ENCODE peak calls at places on chromosomes 12 and 14, in nine cellular contexts. One of them, this sample, is unnamed.
A peak's percentile ranks its signal among the peaks of the same experiment; 100 is the strongest.

GRCh38 chr14:25121342-25122129 is 71.6 kb upstream of the STXBP6 start:
- DNase-seq in breast epithelium: no peak
- DNase-seq in heart left ventricle: no peak
- DNase-seq in GM06990: no peak
- DNase-seq in GM20000: no peak
- DNase-seq in fibroblast of pulmonary artery: peak; percentile 87
- DNase-seq in heart right ventricle: no peak
- DNase-seq in endothelial cell of umbilical vein: no peak
- DNase-seq in astrocyte of the spinal cord: peak; percentile 63
- DNase-seq in this sample: peak; percentile 88

GRCh38 chr14:25953532-25954144 is 644.2 kb downstream of the NOVA1 start:
- DNase-seq in GM06990: no peak
- DNase-seq in breast epithelium: peak; percentile 41
- DNase-seq in fibroblast of pulmonary artery: peak; percentile 81
- DNase-seq in GM20000: no peak
- DNase-seq in heart right ventricle: no peak
- DNase-seq in astrocyte of the spinal cord: peak; percentile 87
- DNase-seq in endothelial cell of umbilical vein: peak; percentile 91
- DNase-seq in heart left ventricle: no peak
- DNase-seq in this sample: no peak

GRCh38 chr12:30696943-30697342 is 1.3 kb upstream of the IPO8 start:
- DNase-seq in heart right ventricle: no peak
- DNase-seq in breast epithelium: no peak
- DNase-seq in astrocyte of the spinal cord: no peak
- DNase-seq in fibroblast of pulmonary artery: no peak
- DNase-seq in heart left ventricle: no peak
- DNase-seq in GM06990: no peak
- DNase-seq in GM20000: no peak
- DNase-seq in endothelial cell of umbilical vein: no peak
- DNase-seq in this sample: no peak

GRCh38 chr14:105519946-105520698 is 6.3 kb upstream of the TMEM121 start:
- DNase-seq in GM06990: no peak
- DNase-seq in astrocyte of the spinal cord: no peak
- DNase-seq in GM20000: no peak
- DNase-seq in breast epithelium: no peak
- DNase-seq in heart right ventricle: no peak
- DNase-seq in fibroblast of pulmonary artery: no peak
- DNase-seq in endothelial cell of umbilical vein: no peak
- DNase-seq in heart left ventricle: no peak
- DNase-seq in this sample: no peak

GRCh38 chr12:132419612-132420237 is 70.2 kb upstream of the FBRSL1 start:
- DNase-seq in GM20000: no peak
- DNase-seq in breast epithelium: no peak
- DNase-seq in heart left ventricle: no peak
- DNase-seq in heart right ventricle: no peak
- DNase-seq in astrocyte of the spinal cord: no peak
- DNase-seq in endothelial cell of umbilical vein: no peak
- DNase-seq in GM06990: no peak
- DNase-seq in fibroblast of pulmonary artery: peak; percentile 18
- DNase-seq in this sample: no peak

GRCh38 chr12:59723520-59723919 is 127.7 kb downstream of the SLC16A7 start:
- DNase-seq in heart right ventricle: no peak
- DNase-seq in GM20000: no peak
- DNase-seq in endothelial cell of umbilical vein: no peak
- DNase-seq in astrocyte of the spinal cord: no peak
- DNase-seq in breast epithelium: no peak
- DNase-seq in heart left ventricle: no peak
- DNase-seq in fibroblast of pulmonary artery: no peak
- DNase-seq in GM06990: no peak
- DNase-seq in this sample: no peak

GRCh38 chr14:60723218-60724079 is 702 bp downstream of the SIX4 start:
- DNase-seq in heart right ventricle: peak; percentile 20
- DNase-seq in GM20000: peak; percentile 68
- DNase-seq in fibroblast of pulmonary artery: peak; percentile 55
- DNase-seq in endothelial cell of umbilical vein: peak; percentile 66
- DNase-seq in astrocyte of the spinal cord: peak; percentile 68
- DNase-seq in heart left ventricle: peak; percentile 66
- DNase-seq in breast epithelium: no peak
- DNase-seq in GM06990: peak; percentile 57
- DNase-seq in this sample: peak; percentile 46

GRCh38 chr14:68309631-68310030 is 483.2 kb downstream of the ZFP36L1 start:
- DNase-seq in GM06990: no peak
- DNase-seq in endothelial cell of umbilical vein: peak; percentile 41
- DNase-seq in astrocyte of the spinal cord: peak; percentile 7
- DNase-seq in fibroblast of pulmonary artery: no peak
- DNase-seq in heart left ventricle: no peak
- DNase-seq in heart right ventricle: peak; percentile 38
- DNase-seq in breast epithelium: no peak
- DNase-seq in GM20000: no peak
- DNase-seq in this sample: no peak

GRCh38 chr14:76267322-76268012 is 108.5 kb upstream of the ESRRB start:
- DNase-seq in endothelial cell of umbilical vein: peak; percentile 55
- DNase-seq in GM20000: no peak
- DNase-seq in heart left ventricle: peak; percentile 83
- DNase-seq in heart right ventricle: peak; percentile 55
- DNase-seq in breast epithelium: peak; percentile 35
- DNase-seq in astrocyte of the spinal cord: peak; percentile 39
- DNase-seq in GM06990: no peak
- DNase-seq in fibroblast of pulmonary artery: peak; percentile 46
- DNase-seq in this sample: no peak

GRCh38 chr12:124529595-124530276 is 37.7 kb downstream of the NCOR2 start:
- DNase-seq in astrocyte of the spinal cord: no peak
- DNase-seq in GM06990: no peak
- DNase-seq in breast epithelium: no peak
- DNase-seq in heart left ventricle: no peak
- DNase-seq in fibroblast of pulmonary artery: no peak
- DNase-seq in GM20000: no peak
- DNase-seq in endothelial cell of umbilical vein: no peak
- DNase-seq in heart right ventricle: no peak
- DNase-seq in this sample: no peak

GRCh38 chr12:69935651-69936100 is 110.6 kb downstream of the MYRFL start:
- DNase-seq in astrocyte of the spinal cord: no peak
- DNase-seq in endothelial cell of umbilical vein: no peak
- DNase-seq in GM06990: no peak
- DNase-seq in heart right ventricle: no peak
- DNase-seq in heart left ventricle: no peak
- DNase-seq in fibroblast of pulmonary artery: no peak
- DNase-seq in GM20000: no peak
- DNase-seq in breast epithelium: peak; percentile 27
- DNase-seq in this sample: no peak

GRCh38 chr12:122312926-122313325 is 46.6 kb upstream of the VPS33A start:
- DNase-seq in fibroblast of pulmonary artery: no peak
- DNase-seq in heart right ventricle: no peak
- DNase-seq in astrocyte of the spinal cord: no peak
- DNase-seq in breast epithelium: no peak
- DNase-seq in GM20000: no peak
- DNase-seq in GM06990: no peak
- DNase-seq in endothelial cell of umbilical vein: no peak
- DNase-seq in heart left ventricle: no peak
- DNase-seq in this sample: no peak

GRCh38 chr14:73785834-73786631 is 65.6 kb upstream of the PTGR2 start:
- DNase-seq in breast epithelium: peak; percentile 76
- DNase-seq in endothelial cell of umbilical vein: peak; percentile 84
- DNase-seq in heart right ventricle: peak; percentile 65
- DNase-seq in fibroblast of pulmonary artery: peak; percentile 97
- DNase-seq in astrocyte of the spinal cord: peak; percentile 84
- DNase-seq in GM06990: peak; percentile 64
- DNase-seq in heart left ventricle: peak; percentile 87
- DNase-seq in GM20000: peak; percentile 66
- DNase-seq in this sample: peak; percentile 94

GRCh38 chr14:34770901-34771300 is 56.5 kb upstream of the CFL2 start:
- DNase-seq in GM06990: no peak
- DNase-seq in heart right ventricle: no peak
- DNase-seq in heart left ventricle: no peak
- DNase-seq in breast epithelium: no peak
- DNase-seq in GM20000: no peak
- DNase-seq in endothelial cell of umbilical vein: no peak
- DNase-seq in astrocyte of the spinal cord: no peak
- DNase-seq in fibroblast of pulmonary artery: no peak
- DNase-seq in this sample: no peak

GRCh38 chr14:80607430-80608200 is 333.9 kb downstream of the CEP128 start:
- DNase-seq in breast epithelium: no peak
- DNase-seq in heart right ventricle: no peak
- DNase-seq in fibroblast of pulmonary artery: peak; percentile 75
- DNase-seq in endothelial cell of umbilical vein: no peak
- DNase-seq in heart left ventricle: no peak
- DNase-seq in GM06990: no peak
- DNase-seq in GM20000: no peak
- DNase-seq in astrocyte of the spinal cord: no peak
- DNase-seq in this sample: no peak

GRCh38 chr12:11228268-11228879 is 41.1 kb downstream of the PRB3 start:
- DNase-seq in fibroblast of pulmonary artery: peak; percentile 50
- DNase-seq in heart left ventricle: no peak
- DNase-seq in heart right ventricle: no peak
- DNase-seq in astrocyte of the spinal cord: peak; percentile 54
- DNase-seq in breast epithelium: no peak
- DNase-seq in GM06990: no peak
- DNase-seq in endothelial cell of umbilical vein: peak; percentile 73
- DNase-seq in GM20000: peak; percentile 42
- DNase-seq in this sample: peak; percentile 19

GRCh38 chr12:93982847-93983315 is 165.5 kb upstream of the PLXNC1 start:
- DNase-seq in breast epithelium: no peak
- DNase-seq in heart right ventricle: no peak
- DNase-seq in GM20000: no peak
- DNase-seq in heart left ventricle: no peak
- DNase-seq in endothelial cell of umbilical vein: no peak
- DNase-seq in astrocyte of the spinal cord: peak; percentile 75
- DNase-seq in GM06990: no peak
- DNase-seq in fibroblast of pulmonary artery: peak; percentile 46
- DNase-seq in this sample: peak; percentile 68

GRCh38 chr14:101102875-101103274 is 199.4 kb upstream of the RTL1 start:
- DNase-seq in heart right ventricle: no peak
- DNase-seq in fibroblast of pulmonary artery: no peak
- DNase-seq in breast epithelium: peak; percentile 6
- DNase-seq in astrocyte of the spinal cord: no peak
- DNase-seq in GM06990: no peak
- DNase-seq in endothelial cell of umbilical vein: no peak
- DNase-seq in GM20000: no peak
- DNase-seq in heart left ventricle: peak; percentile 58
- DNase-seq in this sample: no peak

GRCh38 chr12:81209001-81209400 is 131.1 kb downstream of the ACSS3 start:
- DNase-seq in fibroblast of pulmonary artery: peak; percentile 21
- DNase-seq in astrocyte of the spinal cord: peak; percentile 22
- DNase-seq in GM06990: no peak
- DNase-seq in heart right ventricle: no peak
- DNase-seq in heart left ventricle: no peak
- DNase-seq in endothelial cell of umbilical vein: peak; percentile 11
- DNase-seq in GM20000: no peak
- DNase-seq in breast epithelium: no peak
- DNase-seq in this sample: peak; percentile 19

DNA sequence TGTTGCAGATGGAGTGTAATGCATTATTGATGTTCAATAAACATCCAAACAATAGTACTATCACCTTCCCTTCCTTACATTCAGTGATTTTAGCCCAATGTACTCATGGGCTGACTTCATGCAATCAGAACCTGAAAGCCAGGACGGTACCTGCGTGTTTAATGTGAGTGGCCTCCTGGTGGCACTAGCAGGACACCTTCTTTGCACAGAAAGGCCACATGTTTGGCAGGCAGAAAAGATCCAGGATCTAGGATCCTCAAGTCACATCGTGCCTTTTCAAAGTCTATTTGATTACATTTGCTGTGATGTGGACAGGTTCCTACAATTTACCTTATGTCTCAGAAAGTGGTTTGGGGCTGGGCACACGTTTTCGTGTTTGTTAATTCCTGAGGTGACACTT is 82.9 kb downstream of the NEDD1 start:
- DNase-seq in heart right ventricle: no peak
- DNase-seq in endothelial cell of umbilical vein: peak; percentile 42
- DNase-seq in heart left ventricle: no peak
- DNase-seq in GM06990: no peak
- DNase-seq in fibroblast of pulmonary artery: peak; percentile 10
- DNase-seq in breast epithelium: no peak
- DNase-seq in GM20000: no peak
- DNase-seq in astrocyte of the spinal cord: peak; percentile 25
- DNase-seq in this sample: no peak
- TF ChIP-seq CTCF in heart right ventricle: peak; percentile 12
- TF ChIP-seq CTCF in endothelial cell of umbilical vein: peak; percentile 40
- TF ChIP-seq CTCF in heart left ventricle: peak; percentile 17
- TF ChIP-seq CTCF in GM06990: peak; percentile 40
- TF ChIP-seq CTCF in fibroblast of pulmonary artery: no peak
- TF ChIP-seq CTCF in breast epithelium: peak; percentile 34
- TF ChIP-seq CTCF in GM20000: no peak
- TF ChIP-seq CTCF in astrocyte of the spinal cord: peak; percentile 29
- TF ChIP-seq CTCF in this sample: peak; percentile 41

GRCh38 chr12:68786929-68787328 is 21.0 kb upstream of the MDM2 start:
- DNase-seq in breast epithelium: no peak
- DNase-seq in GM20000: no peak
- DNase-seq in fibroblast of pulmonary artery: no peak
- DNase-seq in heart right ventricle: no peak
- DNase-seq in astrocyte of the spinal cord: peak; percentile 46
- DNase-seq in heart left ventricle: no peak
- DNase-seq in GM06990: no peak
- DNase-seq in endothelial cell of umbilical vein: no peak
- DNase-seq in this sample: no peak
- TF ChIP-seq CTCF in breast epithelium: no peak
- TF ChIP-seq CTCF in GM20000: no peak
- TF ChIP-seq CTCF in fibroblast of pulmonary artery: peak; percentile 15
- TF ChIP-seq CTCF in heart right ventricle: no peak
- TF ChIP-seq CTCF in astrocyte of the spinal cord: peak; percentile 33
- TF ChIP-seq CTCF in heart left ventricle: no peak
- TF ChIP-seq CTCF in GM06990: peak; percentile 22
- TF ChIP-seq CTCF in endothelial cell of umbilical vein: no peak
- TF ChIP-seq CTCF in this sample: peak; percentile 30

GRCh38 chr12:85923767-85924331 is 49.8 kb downstream of the NTS start:
- DNase-seq in astrocyte of the spinal cord: peak; percentile 75
- DNase-seq in heart left ventricle: no peak
- DNase-seq in heart right ventricle: no peak
- DNase-seq in breast epithelium: no peak
- DNase-seq in fibroblast of pulmonary artery: peak; percentile 61
- DNase-seq in GM06990: no peak
- DNase-seq in GM20000: peak; percentile 8
- DNase-seq in endothelial cell of umbilical vein: peak; percentile 59
- DNase-seq in this sample: peak; percentile 31
- TF ChIP-seq CTCF in astrocyte of the spinal cord: peak; percentile 61
- TF ChIP-seq CTCF in heart left ventricle: peak; percentile 57
- TF ChIP-seq CTCF in heart right ventricle: peak; percentile 67
- TF ChIP-seq CTCF in breast epithelium: peak; percentile 42
- TF ChIP-seq CTCF in fibroblast of pulmonary artery: peak; percentile 67
- TF ChIP-seq CTCF in GM06990: peak; percentile 46
- TF ChIP-seq CTCF in GM20000: no peak
- TF ChIP-seq CTCF in endothelial cell of umbilical vein: peak; percentile 26
- TF ChIP-seq CTCF in this sample: peak; percentile 88

GRCh38 chr14:52961060-52961639 is 10.3 kb upstream of the FERMT2 start:
- DNase-seq in fibroblast of pulmonary artery: peak; percentile 84
- DNase-seq in breast epithelium: peak; percentile 73
- DNase-seq in GM06990: peak; percentile 52
- DNase-seq in astrocyte of the spinal cord: peak; percentile 67
- DNase-seq in heart left ventricle: no peak
- DNase-seq in heart right ventricle: peak; percentile 65
- DNase-seq in endothelial cell of umbilical vein: peak; percentile 74
- DNase-seq in GM20000: peak; percentile 76
- DNase-seq in this sample: peak; percentile 57

DNA sequence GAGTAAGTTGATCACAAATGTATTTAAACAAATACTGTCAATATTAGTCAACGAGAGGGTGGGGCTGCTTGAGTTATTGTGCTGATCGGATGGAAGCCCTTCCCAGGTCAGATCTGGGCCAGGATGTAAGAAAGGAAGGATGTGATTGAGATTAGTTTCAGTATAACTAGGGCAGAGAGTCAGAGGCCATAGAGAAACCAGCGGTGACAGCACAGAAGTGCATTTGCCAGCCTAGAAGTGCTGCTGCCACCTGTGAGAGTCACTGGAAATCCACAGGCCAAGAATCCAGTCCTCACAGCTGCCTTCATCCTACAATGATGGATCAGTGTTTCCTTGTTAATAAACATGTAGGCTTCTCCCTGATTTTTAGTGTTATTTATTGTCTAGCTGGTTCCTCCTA is 9.8 kb upstream of the FERMT2 start:
- DNase-seq in endothelial cell of umbilical vein: peak; percentile 42
- DNase-seq in heart right ventricle: peak; percentile 17
- DNase-seq in breast epithelium: peak; percentile 35
- DNase-seq in fibroblast of pulmonary artery: no peak
- DNase-seq in GM20000: no peak
- DNase-seq in GM06990: no peak
- DNase-seq in heart left ventricle: no peak
- DNase-seq in astrocyte of the spinal cord: no peak
- DNase-seq in this sample: no peak
- TF ChIP-seq CTCF in endothelial cell of umbilical vein: no peak
- TF ChIP-seq CTCF in heart right ventricle: no peak
- TF ChIP-seq CTCF in breast epithelium: no peak
- TF ChIP-seq CTCF in fibroblast of pulmonary artery: no peak
- TF ChIP-seq CTCF in GM20000: no peak
- TF ChIP-seq CTCF in GM06990: peak; percentile 0
- TF ChIP-seq CTCF in heart left ventricle: no peak
- TF ChIP-seq CTCF in astrocyte of the spinal cord: no peak
- TF ChIP-seq CTCF in this sample: no peak

This sample was measured in HFFc6.